ENCODE peak calls at places on chromosomes 1 and 21, in five cellular contexts. R is epithelial cell of proximal tubule, N is psoas muscle, C is kidney epithelial cell, D is IMR-90. U is an unnamed sample.

GRCh38 chr1:202834771-202835547 is 24.2 kb downstream of the PCAT6 start:
- DNase-seq in R (no peak), N (no peak), C (no peak), D (no peak), U (peak; percentile 93)

GRCh38 chr1:66183386-66183785 is 350.6 kb upstream of the SGIP1 start:
- DNase-seq in R (no peak), N (no peak), C (no peak), D (no peak), U (no peak)

GRCh38 chr1:93591291-93591832 is 90.3 kb downstream of the BCAR3 start:
- DNase-seq in R (peak; percentile 58), N (no peak), C (no peak), D (no peak), U (no peak)

GRCh38 chr1:44786138-44786840 is 1.7 kb downstream of the BEST4 start:
- DNase-seq in R (no peak), N (peak; percentile 72), C (no peak), D (peak; percentile 59), U (peak; percentile 70)

GRCh38 chr1:231193710-231194340 is 32.0 kb downstream of the TRIM67 start:
- DNase-seq in R (no peak), N (no peak), C (no peak), D (no peak), U (no peak)

GRCh38 chr1:203219171-203219570 is 10.3 kb downstream of the CHIT1 start:
- DNase-seq in R (no peak), N (no peak), C (no peak), D (no peak), U (no peak)

GRCh38 chr1:209743145-209743482 is 12.7 kb upstream of the TRAF3IP3 start:
- DNase-seq in R (no peak), N (peak; percentile 66), C (no peak), D (peak; percentile 80), U (no peak)

GRCh38 chr1:7511381-7511780 is 259.7 kb upstream of the VAMP3 start:
- DNase-seq in R (no peak), N (no peak), C (no peak), D (no peak), U (no peak)

GRCh38 chr1:79043506-79043905 is 37.0 kb upstream of the ADGRL4 start:
- DNase-seq in R (no peak), N (no peak), C (no peak), D (peak; percentile 55), U (no peak)

GRCh38 chr1:50270926-50271325 is 152.3 kb downstream of the DMRTA2 start:
- DNase-seq in R (no peak), N (no peak), C (no peak), D (no peak), U (no peak)

GRCh38 chr21:31337991-31338891 is 5.8 kb downstream of the TIAM1 start:
- DNase-seq in R (no peak), N (no peak), C (no peak), D (no peak), U (no peak)

GRCh38 chr1:53376041-53376461 is 48.2 kb upstream of the LRP8 start:
- DNase-seq in R (no peak), N (no peak), C (no peak), D (no peak), U (peak; percentile 97)

GRCh38 chr21:35779690-35780570 is 280.4 kb downstream of the SETD4 start:
- DNase-seq in R (peak; percentile 61), N (no peak), C (peak; percentile 79), D (peak; percentile 91), U (no peak)

GRCh38 chr21:18244721-18245486 is at the start of gene CHODL:
- DNase-seq in R (no peak), N (no peak), C (no peak), D (no peak), U (peak; percentile 31)

GRCh38 chr1:225843426-225843795 is 33.5 kb downstream of the EPHX1 start:
- DNase-seq in R (no peak), N (no peak), C (no peak), D (no peak), U (no peak)

GRCh38 chr1:14661220-14661619 is 62.7 kb downstream of the KAZN start:
- DNase-seq in R (no peak), N (no peak), C (no peak), D (no peak), U (no peak)

GRCh38 chr1:38418195-38419030 is 371.8 kb upstream of the POU3F1 start:
- DNase-seq in R (no peak), N (no peak), C (no peak), D (no peak), U (no peak)

GRCh38 chr1:72051538-72051937 is 230.8 kb downstream of the NEGR1 start:
- DNase-seq in R (no peak), N (no peak), C (no peak), D (no peak), U (no peak)

GRCh38 chr21:46092811-46093667 is 4.9 kb upstream of the COL6A2 start:
- DNase-seq in R (no peak), N (no peak), C (no peak), D (no peak), U (no peak)
- TF ChIP-seq CTCF in R (no peak), N (no peak), C (no peak), D (peak; percentile 19), U (no peak)

GRCh38 chr1:172863031-172863430 is 187.7 kb downstream of the TNFSF18 start:
- DNase-seq in R (no peak), N (no peak), C (no peak), D (peak; percentile 34), U (no peak)

GRCh38 chr1:172870901-172871606 is 179.7 kb downstream of the TNFSF18 start:
- DNase-seq in R (no peak), N (no peak), C (no peak), D (peak; percentile 74), U (no peak)

GRCh38 chr1:172867216-172867828 is 183.4 kb downstream of the TNFSF18 start:
- DNase-seq in R (no peak), N (no peak), C (no peak), D (no peak), U (no peak)
- TF ChIP-seq CTCF in R (no peak), N (no peak), C (no peak), D (no peak), U (no peak)

DNA sequence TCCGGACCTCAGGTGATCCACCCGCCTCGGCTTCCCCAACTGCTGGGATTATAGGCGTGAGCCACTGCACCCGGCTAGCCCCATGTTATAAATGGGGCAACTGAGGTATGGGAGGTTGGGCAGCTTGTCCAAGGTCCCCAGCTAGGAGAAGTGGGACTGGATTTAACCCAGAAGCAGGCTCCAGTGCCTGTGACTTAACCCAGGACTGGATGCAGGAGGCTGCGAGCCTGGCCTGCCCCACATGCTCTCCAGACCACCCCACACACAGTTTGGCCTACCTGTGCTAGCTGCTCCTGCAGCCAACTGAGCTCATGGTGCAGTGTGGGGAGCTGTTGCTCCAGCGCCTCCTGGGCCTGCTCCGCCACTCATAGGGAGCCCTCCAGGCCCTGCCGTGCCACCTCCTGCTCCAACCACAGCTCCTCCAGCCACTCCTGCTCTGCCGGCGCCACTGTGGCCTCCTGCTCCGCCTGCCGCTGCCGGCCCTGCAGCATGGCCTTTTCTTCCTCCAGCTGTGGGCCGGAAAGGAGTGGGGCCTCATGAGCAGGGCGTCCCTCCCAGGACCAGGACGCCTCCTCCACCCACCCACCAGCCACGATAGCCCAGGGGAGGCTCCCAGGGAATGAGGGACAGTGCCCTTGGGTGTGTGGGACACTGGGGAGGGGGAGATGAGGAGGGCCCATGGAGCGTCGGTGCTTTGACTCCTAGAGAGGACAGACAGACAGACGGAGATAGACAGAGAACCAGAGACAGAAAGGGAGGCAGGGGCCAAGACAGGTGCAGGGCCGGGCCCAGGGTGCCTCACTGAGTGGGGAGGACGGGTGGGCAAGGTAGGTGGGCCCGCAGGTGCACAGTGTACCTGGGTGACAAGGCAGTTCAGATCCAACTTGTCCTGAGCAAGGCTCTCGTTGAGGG is 12.4 kb upstream of the NBPF1 start:
- DNase-seq in R (no peak), N (peak; percentile 19), C (no peak), D (no peak), U (no peak)
- TF ChIP-seq CTCF in R (no peak), N (no peak), C (no peak), D (no peak), U (no peak)

GRCh38 chr1:176878750-176879536 is 285.6 kb downstream of the ASTN1 start:
- DNase-seq in R (no peak), N (no peak), C (no peak), D (no peak), U (peak; percentile 57)
- TF ChIP-seq CTCF in R (peak; percentile 11), N (no peak), C (no peak), D (no peak), U (peak; percentile 62)

U was measured in WERI-Rb-1.